ENCODE peak calls at places on chromosome 6, in five cellular contexts. Q is dorsolateral prefrontal cortex, N is brain microvascular endothelial cell, W is stomach, I is tibial artery. G is an unnamed sample.
A peak's percentile ranks its signal among the peaks of the same experiment; 100 is the strongest.

GRCh38 chr6:156988276-156989158 is 211.3 kb downstream of the ARID1B start:
- DNase-seq in Q (no peak), N (no peak), W (no peak), I (no peak), G (no peak)

GRCh38 chr6:91149246-91149645 is 562.4 kb upstream of the MAP3K7 start:
- DNase-seq in Q (no peak), N (no peak), W (no peak), I (no peak), G (no peak)

GRCh38 chr6:170281331-170282292 is 9.3 kb downstream of the DLL1 start:
- DNase-seq in Q (peak; percentile 22), N (no peak), W (peak; percentile 20), I (no peak), G (no peak)

GRCh38 chr6:110831405-110831804 is 16.1 kb upstream of the CDK19 start:
- DNase-seq in Q (no peak), N (no peak), W (no peak), I (no peak), G (no peak)

GRCh38 chr6:14134211-14134910 is 16.8 kb downstream of the CD83 start:
- DNase-seq in Q (no peak), N (no peak), W (no peak), I (no peak), G (no peak)

GRCh38 chr6:36911946-36912555 is 26.3 kb downstream of the C6orf89 start:
- DNase-seq in Q (no peak), N (no peak), W (no peak), I (no peak), G (no peak)

GRCh38 chr6:145844933-145845531 is 30.4 kb upstream of the FBXO30 start:
- DNase-seq in Q (no peak), N (peak; percentile 2), W (no peak), I (no peak), G (no peak)

GRCh38 chr6:100663219-100663863 is 198.6 kb upstream of the SIM1 start:
- DNase-seq in Q (no peak), N (peak; percentile 78), W (no peak), I (no peak), G (peak; percentile 56)

GRCh38 chr6:35764238-35764896 is 12.0 kb upstream of the CLPSL2 start:
- DNase-seq in Q (no peak), N (no peak), W (no peak), I (no peak), G (no peak)

GRCh38 chr6:82085701-82086100 is 161.8 kb downstream of the IBTK start:
- DNase-seq in Q (no peak), N (no peak), W (no peak), I (no peak), G (no peak)

GRCh38 chr6:30740993-30741784 is 1.3 kb downstream of the FLOT1 start:
- DNase-seq in Q (no peak), N (no peak), W (no peak), I (no peak), G (no peak)
- TF ChIP-seq CTCF in Q (no peak), N (peak; percentile 26), W (no peak), I (no peak), G (no peak)

GRCh38 chr6:10154251-10154650 is 260.6 kb downstream of the TFAP2A start:
- DNase-seq in Q (no peak), N (no peak), W (no peak), I (no peak), G (no peak)
- H3K4me3 ChIP-seq in Q (no peak overlapping the region), N (no peak overlapping the region), W (no peak overlapping the region), I (no peak overlapping the region), G (no peak overlapping the region)

GRCh38 chr6:41280658-41281057 is 5.8 kb downstream of the TREM1 start:
- DNase-seq in Q (no peak), N (no peak), W (peak; percentile 25), I (no peak), G (no peak)

GRCh38 chr6:41274291-41274690 is 12.2 kb downstream of the TREM1 start:
- DNase-seq in Q (no peak), N (no peak), W (no peak), I (no peak), G (no peak)

GRCh38 chr6:41275489-41275888 is 11.0 kb downstream of the TREM1 start:
- DNase-seq in Q (no peak), N (no peak), W (no peak), I (no peak), G (no peak)

GRCh38 chr6:41277644-41278043 is 8.8 kb downstream of the TREM1 start:
- DNase-seq in Q (no peak), N (no peak), W (no peak), I (no peak), G (no peak)

GRCh38 chr6:41278699-41279405 is 7.6 kb downstream of the TREM1 start:
- DNase-seq in Q (no peak), N (peak; percentile 61), W (peak; percentile 65), I (no peak), G (no peak)
- TF ChIP-seq CTCF in Q (no peak), N (peak; percentile 72), W (no peak), I (no peak), G (peak; percentile 32)

GRCh38 chr6:5416250-5416649 is 154.9 kb downstream of the FARS2 start:
- DNase-seq in Q (no peak), N (no peak), W (no peak), I (no peak), G (no peak)
- H3K4me3 ChIP-seq in Q (no peak overlapping the region), N (no peak overlapping the region), W (no peak overlapping the region), I (no peak overlapping the region), G (no peak overlapping the region)

DNA sequence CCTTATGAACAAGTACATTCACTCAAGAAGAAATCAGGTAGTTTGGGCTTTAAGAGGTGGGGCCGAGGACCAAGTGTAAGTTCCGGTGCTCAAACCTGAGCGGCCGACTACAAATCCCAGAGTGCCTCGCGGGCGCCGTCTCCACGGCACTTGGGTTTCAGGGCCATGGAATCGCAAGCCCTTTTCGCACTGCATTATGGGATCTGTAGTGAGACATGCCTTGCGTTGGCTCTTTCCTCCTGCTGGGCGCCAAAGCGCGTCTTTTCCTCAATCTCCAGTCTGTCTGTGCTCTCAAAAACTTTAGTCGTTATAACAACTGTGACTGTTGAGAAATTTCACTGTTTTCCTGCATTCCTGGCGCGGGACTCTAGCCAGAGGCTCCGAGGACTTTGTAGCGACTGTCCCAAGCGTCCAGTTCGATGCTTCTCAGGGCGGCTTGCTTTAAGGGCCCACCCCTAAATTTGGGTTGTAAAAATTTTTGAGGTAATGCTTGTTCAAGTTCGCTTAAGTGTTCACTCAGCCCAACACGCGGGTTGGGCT is 408 bp upstream of the FBXO9 start:
- DNase-seq in Q (peak; percentile 98), N (peak; percentile 98), W (peak; percentile 97), I (peak; percentile 99), G (peak; percentile 90)
- TF ChIP-seq CTCF in Q (peak; percentile 37), N (peak; percentile 6), W (no peak), I (no peak), G (no peak)

G was measured in AG09309.